ENCODE peak calls at places on chromosome 6, in ten cellular contexts. F is osteoblast, B is brain microvascular endothelial cell, C is OCI-LY7, Y is mammary epithelial cell, R is neural progenitor cell, H is ascending aorta, I is ovary, E is astrocyte, S is Panc1. A is an unnamed sample.

GRCh38 chr6:85364354-85364753 is 85.5 kb upstream of the NT5E start:
- DNase-seq in F (no peak), B (peak; percentile 67), C (no peak), Y (peak; percentile 84), R (no peak), H (no peak), I (no peak), E (peak; percentile 62), S (no peak), A (peak; percentile 95)

GRCh38 chr6:36853325-36853724 is 14.1 kb upstream of the CPNE5 start:
- DNase-seq in F (peak; percentile 82), B (peak; percentile 69), C (no peak), Y (peak; percentile 82), R (no peak), H (peak; percentile 89), I (no peak), E (peak; percentile 81), S (no peak), A (peak; percentile 92)

GRCh38 chr6:151763938-151764680 is 43.4 kb upstream of the ESR1 start:
- DNase-seq in F (peak; percentile 94), B (peak; percentile 93), C (peak; percentile 33), Y (peak; percentile 97), R (peak; percentile 90), H (peak; percentile 95), I (peak; percentile 97), E (peak; percentile 81), S (peak; percentile 20), A (peak; percentile 93)

GRCh38 chr6:45845546-45845945 is 170.1 kb downstream of the CLIC5 start:
- DNase-seq in F (no peak), B (no peak), C (no peak), Y (peak; percentile 48), R (no peak), H (no peak), I (no peak), E (peak; percentile 61), S (no peak), A (peak; percentile 52)

GRCh38 chr6:25280617-25280990 is 1.4 kb downstream of the CARMIL1 start:
- DNase-seq in F (peak; percentile 81), B (no peak), C (peak; percentile 23), Y (peak; percentile 44), R (peak; percentile 32), H (no peak), I (no peak), E (no peak), S (no peak), A (peak; percentile 52)

GRCh38 chr6:170160031-170160627 is 130.7 kb downstream of the DLL1 start:
- DNase-seq in F (peak; percentile 68), B (no peak), C (peak; percentile 68), Y (no peak), R (no peak), H (no peak), I (peak; percentile 29), E (no peak), S (no peak), A (no peak)

GRCh38 chr6:34447915-34448314 is 18.0 kb upstream of the PACSIN1 start:
- DNase-seq in F (no peak), B (no peak), C (peak; percentile 62), Y (no peak), R (no peak), H (no peak), I (no peak), E (no peak), S (no peak), A (no peak)

GRCh38 chr6:30635834-30636233 is 9.2 kb downstream of the ATAT1 start:
- DNase-seq in F (no peak), B (no peak), C (no peak), Y (no peak), R (no peak), H (no peak), I (no peak), E (no peak), S (no peak), A (no peak)

GRCh38 chr6:15763827-15764226 is 101.0 kb upstream of the DTNBP1 start:
- DNase-seq in F (no peak), B (peak; percentile 47), C (no peak), Y (no peak), R (peak; percentile 7), H (no peak), I (peak; percentile 35), E (peak; percentile 9), S (no peak), A (peak; percentile 48)

GRCh38 chr6:158627168-158627939 is 17.2 kb downstream of the DYNLT1 start:
- DNase-seq in F (no peak), B (no peak), C (no peak), Y (no peak), R (no peak), H (no peak), I (no peak), E (no peak), S (no peak), A (no peak)

GRCh38 chr6:166560222-166560621 is 26.3 kb downstream of the RAMACL start:
- DNase-seq in F (no peak), B (no peak), C (no peak), Y (no peak), R (no peak), H (no peak), I (no peak), E (no peak), S (no peak), A (no peak)

GRCh38 chr6:81487489-81487888 is 265.0 kb downstream of the TENT5A start:
- DNase-seq in F (no peak), B (no peak), C (no peak), Y (no peak), R (no peak), H (peak; percentile 68), I (peak; percentile 43), E (peak; percentile 22), S (no peak), A (no peak)

GRCh38 chr6:110090876-110091275 is 88.6 kb downstream of the WASF1 start:
- DNase-seq in F (no peak), B (no peak), C (no peak), Y (no peak), R (no peak), H (no peak), I (no peak), E (no peak), S (no peak), A (no peak)

GRCh38 chr6:156931283-156931682 is 154.1 kb downstream of the ARID1B start:
- DNase-seq in F (no peak), B (no peak), C (no peak), Y (no peak), R (no peak), H (no peak), I (no peak), E (no peak), S (no peak), A (no peak)

DNA sequence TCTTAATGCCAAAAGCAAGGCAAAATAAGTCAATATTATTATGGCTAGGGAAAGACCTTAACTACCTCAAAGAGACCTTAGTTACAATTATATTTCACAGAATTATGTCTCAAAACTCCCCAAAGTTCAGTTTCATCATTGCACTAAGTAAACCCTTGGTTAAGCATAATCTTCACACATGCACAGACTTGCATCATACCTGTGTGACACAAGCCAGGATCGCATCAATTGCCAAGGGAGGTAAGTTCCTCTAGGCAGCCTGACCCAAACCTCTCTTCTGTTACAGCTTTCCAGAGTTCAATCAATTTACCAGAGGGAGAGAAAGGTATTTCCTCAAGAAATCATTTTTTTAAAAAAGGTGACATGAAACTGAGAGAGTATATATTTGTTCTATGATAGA is 31.9 kb upstream of the PRSS35 start:
- DNase-seq in F (no peak), B (no peak), C (no peak), Y (peak; percentile 57), R (no peak), H (no peak), I (no peak), E (no peak), S (no peak), A (peak; percentile 80)
- TF ChIP-seq CTCF in F (no peak), B (no peak), C (no peak), Y (no peak), R (no peak), H (no peak), I (no peak), E (no peak), S (no peak), A (no peak)

DNA sequence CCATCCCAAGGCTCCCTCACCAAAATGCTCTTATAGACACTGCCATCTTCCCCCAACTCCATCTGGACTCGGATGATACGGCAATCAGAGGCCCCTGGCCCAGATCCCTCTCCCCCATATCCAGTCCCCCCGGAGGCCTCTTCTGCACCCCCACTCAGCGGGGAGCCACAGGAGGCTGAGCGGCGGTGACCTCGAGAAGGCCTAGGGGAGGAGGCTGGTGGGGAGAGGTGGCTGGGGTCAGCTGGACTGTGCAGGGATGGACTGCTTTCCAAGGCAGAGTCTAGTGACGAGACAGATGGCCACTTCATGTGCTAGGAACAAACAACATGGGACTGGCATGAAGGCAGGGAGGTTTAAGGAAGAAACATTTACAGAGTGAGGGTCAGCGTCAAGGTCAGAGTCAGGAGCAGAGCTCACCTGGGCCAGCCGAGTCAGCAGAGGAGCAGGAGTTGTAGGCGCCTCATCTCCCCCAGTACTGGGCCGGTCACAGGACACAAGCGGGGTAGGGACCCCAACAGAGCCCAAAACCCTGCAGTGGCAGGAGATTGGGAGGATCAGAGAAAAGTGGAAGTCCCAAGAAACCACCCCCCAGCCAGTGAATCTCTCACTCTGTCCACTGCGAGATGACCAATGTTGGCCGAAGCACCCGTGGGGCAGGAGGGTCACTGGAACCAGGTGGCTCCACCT is 3.7 kb downstream of the PFDN6 start:
- DNase-seq in F (peak; percentile 69), B (no peak), C (no peak), Y (no peak), R (no peak), H (no peak), I (no peak), E (no peak), S (no peak), A (no peak)
- H3K36me3 ChIP-seq in F (peaks cover 28% of the 10 kb centered on the region), B (peaks cover 39% of the 10 kb centered on the region), C (peaks cover 57% of the 10 kb centered on the region), Y (peaks cover 10% of the 10 kb centered on the region), R (no peaks in the 10 kb centered on the region), H (peaks cover 38% of the 10 kb centered on the region), I (no peaks in the 10 kb centered on the region), E (peaks cover 12% of the 10 kb centered on the region), S (peaks cover 2% of the 10 kb centered on the region), A (peaks cover 27% of the 10 kb centered on the region)

DNA sequence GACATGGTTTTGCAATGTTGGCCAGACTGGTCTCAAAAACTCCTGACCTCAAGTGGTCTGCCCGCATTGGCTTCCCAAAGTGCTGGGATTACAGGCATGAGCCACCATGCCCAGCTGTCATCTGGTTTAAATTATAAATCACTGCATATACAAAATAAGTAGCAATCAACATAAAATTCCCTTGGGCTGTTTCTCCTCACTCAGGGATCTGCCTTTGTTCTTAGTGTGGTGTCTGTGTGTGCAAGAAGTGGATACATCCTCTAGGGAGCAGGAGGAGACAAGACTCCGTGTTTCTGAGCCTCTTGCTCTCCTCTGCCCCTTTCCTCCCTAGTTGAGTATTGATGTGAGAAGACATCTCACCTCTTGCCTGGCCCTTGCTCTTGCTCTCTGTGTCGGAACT is 65.2 kb upstream of the ADGRF4 start:
- DNase-seq in F (no peak), B (no peak), C (no peak), Y (peak; percentile 29), R (peak; percentile 48), H (no peak), I (no peak), E (no peak), S (no peak), A (peak; percentile 54)
- TF ChIP-seq CTCF in F (no peak), B (peak; percentile 29), C (no peak), Y (peak; percentile 29), R (peak; percentile 35), H (no peak), I (no peak), E (no peak), S (peak; percentile 21), A (peak; percentile 51)

DNA sequence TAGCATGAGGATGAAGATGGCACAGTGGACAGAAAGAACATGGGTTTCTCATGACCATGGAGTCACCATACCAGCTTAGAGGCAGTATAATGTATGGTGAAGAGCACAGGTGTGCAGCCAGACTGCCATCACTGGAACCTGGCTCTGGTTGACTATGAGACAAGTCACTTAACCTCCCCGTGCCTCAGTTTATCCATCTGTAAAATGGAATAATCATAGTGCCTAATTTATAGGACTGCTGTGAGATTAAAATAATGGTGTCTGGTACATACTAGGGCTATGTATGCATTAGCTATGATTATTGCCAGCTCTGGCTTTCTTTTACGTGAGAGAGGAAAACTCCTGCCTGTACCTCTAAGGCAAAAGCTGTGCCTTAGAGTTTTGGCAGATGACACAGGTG is 19.4 kb downstream of the SLC35B3 start:
- DNase-seq in F (no peak), B (no peak), C (no peak), Y (no peak), R (no peak), H (no peak), I (no peak), E (no peak), S (no peak), A (no peak)
- H3K36me3 ChIP-seq in F (peaks cover 59% of the 10 kb centered on the region), B (peaks cover 19% of the 10 kb centered on the region), C (peaks cover 81% of the 10 kb centered on the region), Y (peaks cover 27% of the 10 kb centered on the region), R (no peaks in the 10 kb centered on the region), H (peaks cover 39% of the 10 kb centered on the region), I (no peaks in the 10 kb centered on the region), E (peaks cover 26% of the 10 kb centered on the region), S (peaks cover 26% of the 10 kb centered on the region), A (peaks cover 6% of the 10 kb centered on the region)